ENCODE peak calls at places on chromosomes 5 and 9, in nine cellular contexts. V is A549, Y is GM23248, R is heart left ventricle, L is psoas muscle, X is pancreas, J is aorta, S is suprapubic skin, F is breast epithelium. B is an unnamed sample.

GRCh38 chr5:35626108-35626507 is 8.4 kb downstream of the SPEF2 start:
- DNase-seq in V (no peak), Y (peak; percentile 72), R (no peak), L (no peak), X (no peak), J (no peak), S (no peak), F (no peak), B (no peak)

GRCh38 chr5:129460951-129461815 is 1.1 kb downstream of the ADAMTS19 start:
- DNase-seq in V (peak; percentile 23), Y (peak; percentile 6), R (peak; percentile 13), L (peak; percentile 16), X (peak; percentile 60), J (peak; percentile 73), S (no peak), F (no peak), B (peak; percentile 70)

GRCh38 chr9:118295413-118295812 is 591.2 kb downstream of the TLR4 start:
- DNase-seq in V (no peak), Y (no peak), R (no peak), L (no peak), X (no peak), J (no peak), S (no peak), F (no peak), B (no peak)

GRCh38 chr5:72167790-72168189 is 60.5 kb downstream of the MAP1B start:
- DNase-seq in V (no peak), Y (peak; percentile 85), R (peak; percentile 34), L (peak; percentile 50), X (no peak), J (peak; percentile 82), S (no peak), F (no peak), B (no peak)

GRCh38 chr5:97544279-97545077 is 361.4 kb upstream of the RIOK2 start:
- DNase-seq in V (no peak), Y (peak; percentile 49), R (no peak), L (no peak), X (no peak), J (no peak), S (no peak), F (no peak), B (no peak)

GRCh38 chr5:137666109-137666850 is 69.6 kb downstream of the KLHL3 start:
- DNase-seq in V (no peak), Y (peak; percentile 45), R (peak; percentile 18), L (no peak), X (no peak), J (no peak), S (no peak), F (no peak), B (peak; percentile 63)

GRCh38 chr9:108113579-108113978 is 624.0 kb upstream of the KLF4 start:
- DNase-seq in V (no peak), Y (no peak), R (no peak), L (no peak), X (no peak), J (no peak), S (no peak), F (no peak), B (no peak)

GRCh38 chr5:14082973-14083372 is 60.2 kb upstream of the TRIO start:
- DNase-seq in V (no peak), Y (no peak), R (no peak), L (no peak), X (no peak), J (no peak), S (no peak), F (no peak), B (no peak)

GRCh38 chr5:139385061-139385889 is 2.2 kb upstream of the SLC23A1 start:
- DNase-seq in V (no peak), Y (peak; percentile 57), R (no peak), L (no peak), X (no peak), J (no peak), S (no peak), F (no peak), B (no peak)

GRCh38 chr5:171601266-171601881 is 181.9 kb downstream of the FGF18 start:
- DNase-seq in V (no peak), Y (no peak), R (no peak), L (no peak), X (no peak), J (no peak), S (no peak), F (no peak), B (peak; percentile 3)

GRCh38 chr5:56055859-56056258 is 61.1 kb upstream of the IL6ST start:
- DNase-seq in V (no peak), Y (no peak), R (no peak), L (no peak), X (no peak), J (no peak), S (no peak), F (no peak), B (no peak)

GRCh38 chr5:312845-313244 is 8.7 kb upstream of the AHRR start:
- DNase-seq in V (no peak), Y (no peak), R (no peak), L (no peak), X (no peak), J (no peak), S (peak; percentile 35), F (no peak), B (no peak)

GRCh38 chr5:1201327-1202025 is at the start of gene SLC6A19:
- DNase-seq in V (no peak), Y (no peak), R (no peak), L (peak; percentile 10), X (peak; percentile 42), J (peak; percentile 69), S (no peak), F (no peak), B (no peak)

GRCh38 chr9:74499111-74499601 is 2.0 kb downstream of the RORB start:
- DNase-seq in V (no peak), Y (no peak), R (no peak), L (no peak), X (no peak), J (peak; percentile 43), S (no peak), F (no peak), B (no peak)

GRCh38 chr5:34656001-34656699 is at the start of gene RAI14:
- DNase-seq in V (peak; percentile 81), Y (peak; percentile 91), R (peak; percentile 84), L (peak; percentile 81), X (peak; percentile 87), J (peak; percentile 95), S (peak; percentile 87), F (peak; percentile 80), B (no peak)

GRCh38 chr9:136902259-136902821 is 16.0 kb downstream of the TRAF2 start:
- DNase-seq in V (peak; percentile 94), Y (peak; percentile 84), R (peak; percentile 84), L (peak; percentile 59), X (peak; percentile 80), J (peak; percentile 91), S (peak; percentile 79), F (peak; percentile 79), B (no peak)

GRCh38 chr5:149697001-149697400 is 33.1 kb upstream of the PPARGC1B start:
- DNase-seq in V (no peak), Y (peak; percentile 10), R (no peak), L (no peak), X (no peak), J (no peak), S (no peak), F (no peak), B (no peak)

GRCh38 chr9:122562134-122562760 is 9.3 kb downstream of the OR1N2 start:
- DNase-seq in V (no peak), Y (no peak), R (no peak), L (no peak), X (no peak), J (no peak), S (no peak), F (no peak), B (peak; percentile 86)
- H3K4me3 ChIP-seq in V (no peak overlapping the region), Y (no peak overlapping the region), R (no peak overlapping the region), L (no peak overlapping the region), X (no peak overlapping the region), J (no peak overlapping the region), S (no peak overlapping the region), F (no peak overlapping the region), B (peak overlapping the region; percentile 28)

DNA sequence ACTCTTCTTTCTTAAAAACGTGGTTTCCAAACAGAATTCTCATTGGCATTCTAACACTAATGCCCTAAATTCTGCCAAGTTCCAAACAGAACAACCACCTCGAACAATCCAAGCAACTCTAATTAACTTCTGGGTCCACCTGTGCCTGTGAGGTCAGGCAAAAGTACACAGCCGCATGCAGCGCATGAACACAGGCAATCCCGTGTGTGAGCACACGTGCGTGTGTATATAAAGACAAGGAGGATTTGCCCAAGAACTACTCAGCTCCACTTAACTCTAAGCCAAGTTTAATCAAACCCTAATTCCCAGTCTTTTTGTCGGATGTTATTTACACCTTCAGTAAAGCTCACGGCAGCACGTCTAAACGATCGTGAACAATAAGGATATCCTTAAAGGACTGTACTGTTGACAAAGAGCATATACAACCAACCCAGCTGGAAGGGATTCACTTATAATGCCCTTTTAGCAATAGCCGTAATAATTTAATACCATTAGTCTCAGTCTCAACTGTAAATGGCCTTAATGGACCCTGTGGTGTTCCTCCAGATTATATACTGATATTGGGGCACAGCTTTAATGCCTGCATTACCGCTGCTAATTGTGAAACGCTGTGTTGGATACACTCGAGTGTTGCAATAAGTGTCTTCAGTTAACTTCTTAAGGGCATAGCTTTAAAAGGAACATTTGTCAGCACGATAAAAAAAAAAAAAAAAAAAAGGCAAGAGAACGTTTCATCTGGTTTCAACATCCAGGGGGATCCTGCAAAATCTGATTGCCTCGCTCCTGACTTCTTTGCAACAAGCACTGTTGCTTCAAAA is 78.1 kb downstream of the EBF1 start:
- DNase-seq in V (no peak), Y (peak; percentile 85), R (no peak), L (no peak), X (no peak), J (no peak), S (no peak), F (no peak), B (no peak)
- H3K4me3 ChIP-seq in V (no peak overlapping the region), Y (peak overlapping the region; percentile 65), R (peak overlapping the region; percentile 0), L (peak overlapping the region; percentile 35), X (no peak overlapping the region), J (no peak overlapping the region), S (no peak overlapping the region), F (peak overlapping the region; percentile 47), B (no peak overlapping the region)

DNA sequence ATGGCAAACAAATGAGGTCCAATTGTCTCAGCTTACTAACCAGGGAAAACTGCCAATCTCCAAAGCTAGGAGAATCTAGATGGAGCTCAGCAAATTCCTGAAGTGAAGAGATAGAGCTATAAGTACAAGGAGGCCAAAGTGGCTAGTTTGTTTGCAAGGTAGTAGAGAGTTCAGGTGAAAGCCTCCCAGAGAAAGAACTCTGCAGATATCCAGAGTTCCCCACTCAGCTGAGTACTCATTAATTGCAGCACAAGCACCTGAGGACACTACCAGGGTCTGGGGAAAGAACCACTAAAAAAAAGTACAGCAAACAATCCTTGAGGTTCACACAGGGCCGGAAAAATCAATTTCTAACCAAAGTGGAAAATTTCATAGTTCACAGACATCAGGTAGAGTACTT is 250.9 kb downstream of the TMEM232 start:
- DNase-seq in V (no peak), Y (no peak), R (no peak), L (no peak), X (no peak), J (no peak), S (no peak), F (no peak), B (no peak)
- H3K4me3 ChIP-seq in V (no peak overlapping the region), Y (no peak overlapping the region), R (no peak overlapping the region), L (no peak overlapping the region), X (no peak overlapping the region), J (no peak overlapping the region), S (no peak overlapping the region), F (no peak overlapping the region), B (no peak overlapping the region)

DNA sequence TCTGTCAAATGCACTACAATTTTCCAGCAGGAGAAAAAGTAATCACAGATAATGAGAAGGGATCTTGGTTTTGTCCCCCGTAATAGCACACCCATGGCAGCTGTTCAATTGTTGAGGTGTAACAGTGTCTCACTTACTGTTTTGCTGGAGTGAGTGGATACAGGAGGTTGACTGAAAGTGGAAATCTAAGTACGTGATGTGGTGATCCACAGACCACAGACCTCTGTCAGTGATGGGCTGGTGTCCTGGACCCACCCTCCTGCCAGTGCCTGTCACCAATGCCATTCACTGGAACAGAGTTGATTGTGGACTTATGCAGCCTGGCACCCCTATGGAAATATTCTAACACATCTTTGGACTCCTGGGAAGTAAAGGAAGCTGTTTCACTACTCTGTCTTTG is 261.7 kb downstream of the TRPM3 start:
- DNase-seq in V (no peak), Y (no peak), R (no peak), L (no peak), X (no peak), J (no peak), S (no peak), F (no peak), B (no peak)
- H3K4me3 ChIP-seq in V (no peak overlapping the region), Y (no peak overlapping the region), R (no peak overlapping the region), L (no peak overlapping the region), X (no peak overlapping the region), J (no peak overlapping the region), S (no peak overlapping the region), F (no peak overlapping the region), B (no peak overlapping the region)

B was measured in Jurkat, Clone E6-1.